ENCODE peak calls at places on chromosomes 2 and 18, in eight cellular contexts. P is keratinocyte; N is CD8-positive, alpha-beta T cell; K is left lung; S is IMR-90; W is A673; Y is adipocyte; C is RWPE2. G is an unnamed sample. For H3K4me1 and H3K9me3, the result is how much of the 10 kb centered on the place peaks cover.

GRCh38 chr2:1591978-1592907 is 152.1 kb downstream of the PXDN start:
- DNase-seq in P (no peak), N (no peak), K (peak), S (peak), W (peak), Y (no peak), C (peak), G (peak)

GRCh38 chr18:808086-808485 is 4.0 kb downstream of the YES1 start:
- DNase-seq in P (no peak), N (no peak), K (no peak), S (peak), W (peak), Y (peak), C (no peak), G (no peak)

GRCh38 chr2:75294362-75294761 is 95.0 kb upstream of the TACR1 start:
- DNase-seq in P (no peak), N (no peak), K (no peak), S (no peak), W (no peak), Y (no peak), C (no peak), G (no peak)

GRCh38 chr2:151999058-151999457 is 99.8 kb downstream of the CACNB4 start:
- DNase-seq in P (peak), N (peak), K (no peak), S (peak), W (peak), Y (peak), C (no peak), G (no peak)

GRCh38 chr2:238166391-238167343 is 7.9 kb downstream of the ERFE start:
- DNase-seq in P (no peak), N (no peak), K (no peak), S (no peak), W (no peak), Y (no peak), C (no peak), G (no peak)

GRCh38 chr2:230067990-230068657 is 600 bp downstream of the SLC16A14 start:
- DNase-seq in P (no peak), N (peak), K (peak), S (peak), W (peak), Y (peak), C (peak), G (peak)

GRCh38 chr2:29765711-29766110 is 155.7 kb downstream of the ALK start:
- DNase-seq in P (no peak), N (no peak), K (no peak), S (peak), W (no peak), Y (peak), C (no peak), G (no peak)

GRCh38 chr2:61988462-61989366 is 83.2 kb downstream of the COMMD1 start:
- DNase-seq in P (no peak), N (no peak), K (no peak), S (peak), W (peak), Y (no peak), C (no peak), G (no peak)

GRCh38 chr18:25457196-25457595 is 105.2 kb upstream of the ZNF521 start:
- DNase-seq in P (no peak), N (no peak), K (no peak), S (no peak), W (no peak), Y (no peak), C (no peak), G (no peak)

GRCh38 chr2:241314181-241314932 is 1.1 kb downstream of the HDLBP start:
- DNase-seq in P (no peak), N (no peak), K (no peak), S (peak), W (no peak), Y (peak), C (no peak), G (no peak)

GRCh38 chr18:13584826-13585225 is 141.5 kb downstream of the FAM210A start:
- DNase-seq in P (no peak), N (no peak), K (no peak), S (no peak), W (no peak), Y (no peak), C (no peak), G (no peak)

GRCh38 chr18:59229191-59229590 is 9.2 kb downstream of the GRP start:
- DNase-seq in P (no peak), N (no peak), K (no peak), S (no peak), W (peak), Y (no peak), C (no peak), G (no peak)

GRCh38 chr2:178072000-178072382 is 586 bp downstream of the PDE11A start:
- DNase-seq in P (no peak), N (no peak), K (no peak), S (no peak), W (no peak), Y (no peak), C (no peak), G (peak)

GRCh38 chr18:57797209-57797651 is 5.9 kb downstream of the ATP8B1 start:
- DNase-seq in P (no peak), N (no peak), K (no peak), S (no peak), W (no peak), Y (no peak), C (no peak), G (peak)

GRCh38 chr2:176079851-176080539 is 3.8 kb downstream of the EVX2 start:
- DNase-seq in P (no peak), N (no peak), K (peak), S (peak), W (peak), Y (peak), C (no peak), G (peak)

GRCh38 chr18:54506516-54507261 is 84.4 kb upstream of the DYNAP start:
- DNase-seq in P (no peak), N (no peak), K (no peak), S (no peak), W (no peak), Y (no peak), C (no peak), G (no peak)

GRCh38 chr2:160783481-160783880 is 289.9 kb upstream of the RBMS1 start:
- DNase-seq in P (no peak), N (no peak), K (no peak), S (peak), W (peak), Y (peak), C (no peak), G (no peak)

GRCh38 chr18:79522451-79523220 is 126.9 kb downstream of the NFATC1 start:
- DNase-seq in P (no peak), N (peak), K (no peak), S (no peak), W (no peak), Y (no peak), C (peak), G (peak)

GRCh38 chr2:37896319-37896718 is 28.8 kb upstream of the RMDN2 start:
- DNase-seq in P (no peak), N (no peak), K (no peak), S (no peak), W (peak), Y (no peak), C (no peak), G (no peak)

GRCh38 chr18:8713691-8714090 is 8.3 kb downstream of the MTCL1 start:
- DNase-seq in P (no peak), N (no peak), K (no peak), S (no peak), W (no peak), Y (no peak), C (no peak), G (no peak)

GRCh38 chr2:12556762-12557161 is 160.0 kb upstream of the TRIB2 start:
- DNase-seq in P (no peak), N (peak), K (no peak), S (peak), W (no peak), Y (peak), C (no peak), G (no peak)

GRCh38 chr2:238420878-238421694 is 5.6 kb upstream of the ASB1 start:
- DNase-seq in P (no peak), N (no peak), K (no peak), S (no peak), W (no peak), Y (no peak), C (no peak), G (no peak)

GRCh38 chr2:182504903-182505302 is 78.1 kb upstream of the PDE1A start:
- DNase-seq in P (no peak), N (no peak), K (no peak), S (peak), W (peak), Y (peak), C (no peak), G (no peak)

GRCh38 chr2:72139871-72140620 is 7.6 kb downstream of the CYP26B1 start:
- DNase-seq in P (no peak), N (peak), K (no peak), S (no peak), W (no peak), Y (no peak), C (no peak), G (peak)

GRCh38 chr18:60100805-60101204 is 201.0 kb downstream of the PMAIP1 start:
- DNase-seq in P (no peak), N (no peak), K (no peak), S (no peak), W (no peak), Y (peak), C (no peak), G (no peak)

GRCh38 chr2:102251042-102251848 is 60.1 kb upstream of the IL1RL1 start:
- DNase-seq in P (no peak), N (peak), K (peak), S (no peak), W (peak), Y (peak), C (no peak), G (peak)

GRCh38 chr2:88600038-88600465 is 27.2 kb downstream of the EIF2AK3 start:
- DNase-seq in P (peak), N (no peak), K (no peak), S (peak), W (peak), Y (peak), C (peak), G (no peak)

GRCh38 chr2:60047944-60048525 is 505.4 kb downstream of the BCL11A start:
- DNase-seq in P (no peak), N (no peak), K (no peak), S (no peak), W (no peak), Y (no peak), C (no peak), G (no peak)

GRCh38 chr2:148865515-148865914 is 9.5 kb upstream of the KIF5C start:
- DNase-seq in P (no peak), N (no peak), K (no peak), S (no peak), W (no peak), Y (no peak), C (no peak), G (no peak)

GRCh38 chr2:134780977-134781376 is 57.4 kb upstream of the ACMSD start:
- DNase-seq in P (no peak), N (no peak), K (no peak), S (no peak), W (no peak), Y (no peak), C (no peak), G (no peak)

GRCh38 chr2:143607446-143608110 is 478.4 kb downstream of the ARHGAP15 start:
- DNase-seq in P (no peak), N (no peak), K (no peak), S (peak), W (peak), Y (peak), C (no peak), G (no peak)

GRCh38 chr2:150624001-150624401 is 136.5 kb upstream of the RND3 start:
- DNase-seq in P (no peak), N (no peak), K (no peak), S (no peak), W (peak), Y (no peak), C (no peak), G (no peak)

DNA sequence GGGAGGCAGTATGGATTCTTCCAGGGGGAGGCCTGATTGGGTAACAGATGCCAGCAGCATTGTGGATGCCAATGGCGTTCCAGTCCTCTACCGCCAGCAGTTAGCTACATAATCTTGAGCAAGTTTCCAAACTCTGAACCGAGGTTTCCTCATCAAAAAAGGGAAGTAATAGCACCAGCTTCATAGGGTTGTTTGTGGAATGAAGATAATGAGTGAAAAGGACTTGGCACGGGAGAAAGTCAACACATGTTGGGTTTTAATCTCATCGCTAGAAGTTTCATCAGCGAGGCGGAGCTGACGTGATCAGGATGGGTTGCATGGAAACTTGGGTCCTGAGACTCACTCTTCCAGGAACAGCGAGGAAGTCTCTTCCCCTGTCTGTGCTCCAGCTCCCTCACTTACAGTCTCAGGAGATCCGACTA is 266.7 kb downstream of the SH3BP4 start:
- DNase-seq in P (no peak), N (no peak), K (no peak), S (no peak), W (no peak), Y (no peak), C (no peak), G (no peak)
- H3K4me1 ChIP-seq in P (under half), N (under half), K (under half), S (under half), W (under half), Y (under half), C (under half), G (under half)

GRCh38 chr2:66440011-66440542 is 5.2 kb downstream of the MEIS1 start:
- DNase-seq in P (no peak), N (no peak), K (peak), S (no peak), W (peak), Y (no peak), C (no peak), G (no peak)
- H3K4me3 ChIP-seq in P (no peak), N (no peak), K (peak), S (peak), W (peak), Y (peak), C (peak), G (no peak)

DNA sequence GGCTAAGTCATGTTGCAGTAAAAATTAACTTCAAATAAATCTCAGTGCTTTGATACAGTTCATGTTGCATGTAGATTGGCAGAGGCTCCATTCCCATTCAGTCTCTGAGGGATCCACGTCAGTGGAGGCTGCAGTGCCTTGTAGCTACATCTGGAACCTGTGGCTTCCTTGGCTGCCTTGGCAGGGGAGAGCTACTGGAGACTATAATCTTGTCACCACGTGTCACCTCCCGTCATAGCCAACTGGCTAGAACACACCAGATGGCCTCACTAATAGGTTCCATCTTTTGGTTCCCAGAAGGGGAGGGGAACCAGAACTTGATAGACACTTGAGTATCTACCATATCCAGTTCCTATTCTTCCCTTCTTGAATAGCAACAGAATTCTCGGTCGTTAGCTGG is 28.4 kb downstream of the E2F6 start:
- DNase-seq in P (no peak), N (no peak), K (no peak), S (no peak), W (no peak), Y (no peak), C (no peak), G (no peak)
- H3K9me3 ChIP-seq in P (under half), N (under half), K (under half), S (under half), W (under half), Y (under half), C (under half), G (under half)

GRCh38 chr18:46302866-46303485 is 198.8 kb downstream of the HAUS1 start:
- DNase-seq in P (no peak), N (no peak), K (no peak), S (no peak), W (no peak), Y (no peak), C (no peak), G (no peak)
- H3K4me1 ChIP-seq in P (under half), N (under half), K (under half), S (under half), W (under half), Y (under half), C (under half), G (under half)

GRCh38 chr2:73175663-73176204 is 26.6 kb upstream of the NOTO start:
- DNase-seq in P (no peak), N (peak), K (peak), S (peak), W (peak), Y (peak), C (peak), G (peak)
- H3K4me3 ChIP-seq in P (peak), N (peak), K (peak), S (peak), W (peak), Y (peak), C (peak), G (no peak)

GRCh38 chr2:196131384-196131861 is 40.0 kb downstream of the STK17B start:
- DNase-seq in P (no peak), N (peak), K (no peak), S (peak), W (peak), Y (peak), C (no peak), G (peak)
- H3K9me3 ChIP-seq in P (under half), N (under half), K (half or more), S (under half), W (half or more), Y (under half), C (under half), G (half or more)

GRCh38 chr2:172642301-172643020 is 86.6 kb downstream of the PDK1 start:
- DNase-seq in P (no peak), N (no peak), K (no peak), S (no peak), W (no peak), Y (no peak), C (no peak), G (no peak)
- H3K4me1 ChIP-seq in P (under half), N (under half), K (under half), S (under half), W (under half), Y (under half), C (under half), G (under half)